ENCODE peak calls at places on chromosome 7, in five cellular contexts. L is GM12878, F is HepG2, P is K562, S is H1. E is an unnamed sample.

GRCh38 chr7:35691827-35692307 is 3.1 kb downstream of the HERPUD2 start:
- DNase-seq in L (no peak), F (peak; percentile 54), P (peak; percentile 52), S (no peak), E (peak; percentile 56)

GRCh38 chr7:44218418-44219201 is 17.8 kb downstream of the YKT6 start:
- DNase-seq in L (no peak), F (peak; percentile 56), P (peak; percentile 67), S (peak; percentile 79), E (peak; percentile 81)

GRCh38 chr7:5230272-5231067 is 40.4 kb downstream of the WIPI2 start:
- DNase-seq in L (no peak), F (no peak), P (no peak), S (no peak), E (no peak)

GRCh38 chr7:3649250-3649649 is 348.2 kb downstream of the SDK1 start:
- DNase-seq in L (no peak), F (no peak), P (no peak), S (no peak), E (peak; percentile 29)

GRCh38 chr7:74490546-74490945 is 36.8 kb downstream of the GTF2IRD1 start:
- DNase-seq in L (no peak), F (no peak), P (no peak), S (no peak), E (no peak)

GRCh38 chr7:73858807-73859206 is 2.2 kb upstream of the TMEM270 start:
- DNase-seq in L (no peak), F (no peak), P (no peak), S (no peak), E (no peak)

GRCh38 chr7:19011212-19011611 is 106.2 kb downstream of the TWIST1 start:
- DNase-seq in L (no peak), F (no peak), P (no peak), S (no peak), E (no peak)

GRCh38 chr7:49137978-49138377 is 213.6 kb downstream of the CDC14C start:
- DNase-seq in L (no peak), F (no peak), P (no peak), S (no peak), E (no peak)

GRCh38 chr7:153537271-153537670 is 514.9 kb upstream of the DPP6 start:
- DNase-seq in L (no peak), F (no peak), P (no peak), S (no peak), E (no peak)

GRCh38 chr7:1630700-1631336 is 39.3 kb upstream of the ELFN1 start:
- DNase-seq in L (no peak), F (no peak), P (no peak), S (no peak), E (no peak)

GRCh38 chr7:76386691-76387260 is 22.7 kb downstream of the SSC4D start:
- DNase-seq in L (no peak), F (no peak), P (no peak), S (no peak), E (no peak)

GRCh38 chr7:4188646-4189045 is 493.4 kb upstream of the FOXK1 start:
- DNase-seq in L (no peak), F (no peak), P (no peak), S (no peak), E (no peak)

GRCh38 chr7:135200824-135201331 is 10.4 kb downstream of the WDR91 start:
- DNase-seq in L (no peak), F (no peak), P (no peak), S (no peak), E (no peak)

GRCh38 chr7:4797858-4798705 is 22.7 kb downstream of the AP5Z1 start:
- DNase-seq in L (no peak), F (peak; percentile 31), P (peak; percentile 86), S (peak; percentile 94), E (peak; percentile 97)

GRCh38 chr7:154415709-154416399 is 363.7 kb downstream of the DPP6 start:
- DNase-seq in L (no peak), F (no peak), P (no peak), S (no peak), E (no peak)

GRCh38 chr7:110001254-110001938 is 1089.5 kb upstream of the LRRN3 start:
- DNase-seq in L (no peak), F (no peak), P (no peak), S (no peak), E (peak; percentile 55)

GRCh38 chr7:73986158-73986631 is 41.8 kb upstream of the ELN start:
- DNase-seq in L (no peak), F (no peak), P (no peak), S (no peak), E (peak; percentile 51)

GRCh38 chr7:51009716-51010496 is 227.2 kb upstream of the GRB10 start:
- DNase-seq in L (no peak), F (peak; percentile 5), P (no peak), S (peak; percentile 37), E (no peak)

GRCh38 chr7:42389697-42390096 is 152.7 kb upstream of the GLI3 start:
- DNase-seq in L (no peak), F (no peak), P (no peak), S (no peak), E (no peak)

GRCh38 chr7:99380823-99381663 is 6.5 kb downstream of the ARPC1B start:
- DNase-seq in L (peak; percentile 88), F (peak; percentile 72), P (no peak), S (no peak), E (peak; percentile 30)

GRCh38 chr7:152430857-152431256 is 4.9 kb downstream of the KMT2C start:
- DNase-seq in L (no peak), F (no peak), P (no peak), S (no peak), E (no peak)
- H4K20me1 ChIP-seq in L (no peaks in the 10 kb centered on the region), F (peaks cover 23% of the 10 kb centered on the region), P (peaks cover 33% of the 10 kb centered on the region), S (no peaks in the 10 kb centered on the region), E (peaks cover 90% of the 10 kb centered on the region)

DNA sequence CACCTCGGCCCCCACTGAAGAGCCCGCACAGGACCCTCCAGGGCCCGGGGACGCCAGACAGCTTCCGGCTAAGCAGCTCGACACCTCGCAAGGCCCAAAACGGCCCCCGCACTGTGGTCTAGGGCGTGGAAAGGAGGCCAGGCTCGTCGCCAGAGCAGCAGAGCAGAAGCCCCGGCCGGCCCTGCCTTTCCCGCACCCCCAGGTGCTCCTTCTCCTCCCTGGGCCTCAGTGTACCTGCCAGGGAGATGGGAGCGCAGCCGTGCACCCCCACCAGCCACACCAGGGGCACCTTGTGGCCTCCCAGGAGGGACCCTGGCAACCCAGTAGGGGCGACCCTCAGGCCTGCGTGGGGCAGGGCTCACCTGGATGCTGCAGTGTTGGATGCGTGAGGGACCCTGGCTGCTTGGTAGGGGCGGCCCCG is 9.6 kb downstream of the PDGFA start:
- DNase-seq in L (no peak), F (no peak), P (no peak), S (no peak), E (no peak)
- TF ChIP-seq TAF1 in L (no peak), F (no peak), P (no peak), S (no peak), E (no peak)

DNA sequence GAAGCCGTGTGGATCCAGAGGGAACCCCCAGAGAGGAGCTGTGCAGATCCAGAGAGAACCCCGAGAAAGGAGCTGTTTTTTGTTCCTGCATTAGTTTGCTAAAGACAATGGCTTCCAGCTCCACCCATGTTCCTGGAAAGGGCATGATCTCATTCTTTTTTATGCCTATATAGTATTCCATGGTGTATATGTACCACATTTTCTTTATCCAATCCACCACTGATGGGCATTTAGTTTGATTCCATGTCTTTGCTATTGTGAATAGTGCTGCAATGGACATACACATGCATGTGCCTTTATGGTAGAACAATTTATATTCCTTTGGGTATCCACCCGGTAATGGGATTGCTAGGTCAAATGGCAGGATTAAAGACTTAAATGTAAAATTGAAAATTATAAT is 95.4 kb upstream of the RHEB start:
- DNase-seq in L (no peak), F (no peak), P (no peak), S (no peak), E (no peak)
- H4K20me1 ChIP-seq in L (no peaks in the 10 kb centered on the region), F (no peaks in the 10 kb centered on the region), P (peaks cover 5% of the 10 kb centered on the region), S (peaks cover 2% of the 10 kb centered on the region), E (peaks cover 18% of the 10 kb centered on the region)

DNA sequence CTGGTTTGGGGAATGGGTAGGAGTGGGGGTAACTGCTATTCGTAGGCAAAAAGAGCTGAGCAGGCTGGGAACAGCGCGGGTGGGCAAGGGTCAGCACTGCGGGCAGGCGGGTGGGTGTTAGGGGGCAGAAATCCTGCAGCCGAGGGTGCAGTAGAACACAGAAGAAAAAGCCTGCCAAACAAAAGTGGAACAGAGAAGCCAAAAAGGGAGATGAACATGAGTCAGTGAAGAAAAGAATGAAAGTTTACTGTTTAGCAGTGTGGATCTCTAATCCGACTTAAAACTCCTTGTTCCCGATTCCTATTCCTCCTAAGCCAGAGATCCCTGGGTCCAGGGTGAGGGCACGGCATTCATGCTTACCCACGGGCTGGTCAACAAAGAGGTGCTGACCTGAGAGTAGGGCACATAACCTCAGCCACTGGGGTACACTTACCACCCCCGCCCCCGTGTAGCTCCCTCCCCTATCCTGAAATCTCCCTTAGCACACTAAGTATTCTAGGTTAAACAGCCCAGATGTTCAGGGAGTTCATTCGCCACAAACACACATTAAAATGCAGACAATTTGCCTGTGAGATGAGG is 27.1 kb downstream of the PRSS2 start:
- DNase-seq in L (no peak), F (no peak), P (no peak), S (peak; percentile 40), E (peak; percentile 40)
- TF ChIP-seq TAF1 in L (no peak), F (no peak), P (no peak), S (no peak), E (no peak)

E was measured in SK-N-SH.